ENCODE peak calls at places on chromosomes 12 and 14, in four cellular contexts. O, Z, U and S are unnamed samples.

GRCh38 chr12:110906088-110906487 is 14.3 kb downstream of the MYL2 start:
- DNase-seq in Z (no peak), O (no peak), U (no peak), S (no peak)

GRCh38 chr12:113961921-113962710 is 4.0 kb downstream of the RBM19 start:
- DNase-seq in U (no peak), O (no peak), Z (no peak), S (no peak)

GRCh38 chr14:75303415-75303814 is 24.8 kb downstream of the FOS start:
- DNase-seq in Z (peak), U (peak), O (peak), S (peak)

GRCh38 chr12:116962197-116962596 is 51.4 kb downstream of the FBXW8 start:
- DNase-seq in O (no peak), U (no peak), Z (no peak), S (no peak)

GRCh38 chr14:103382375-103382774 is 2.8 kb upstream of the MARK3 start:
- DNase-seq in Z (no peak), O (no peak), U (no peak), S (no peak)

GRCh38 chr14:32509632-32510187 is 180.6 kb downstream of the AKAP6 start:
- DNase-seq in Z (no peak), U (no peak), O (peak), S (no peak)

GRCh38 chr14:72420749-72421452 is 473.0 kb downstream of the DPF3 start:
- DNase-seq in O (peak), Z (peak), U (peak), S (peak)

GRCh38 chr14:26993541-26993940 is 395.7 kb upstream of the NOVA1 start:
- DNase-seq in U (no peak), Z (no peak), O (no peak), S (no peak)

GRCh38 chr12:69252033-69252432 is 12.7 kb downstream of the CPSF6 start:
- DNase-seq in Z (no peak), O (no peak), U (no peak), S (no peak)

GRCh38 chr12:78483767-78484315 is 380.7 kb upstream of the SYT1 start:
- DNase-seq in U (peak), Z (no peak), O (no peak), S (no peak)

GRCh38 chr14:36083317-36083716 is 93.2 kb downstream of the PTCSC3 start:
- DNase-seq in O (no peak), U (no peak), Z (no peak), S (no peak)

GRCh38 chr12:78530065-78530765 is 334.4 kb upstream of the SYT1 start:
- DNase-seq in Z (no peak), U (peak), O (no peak), S (no peak)

GRCh38 chr12:1279050-1279449 is 288.0 kb downstream of the ERC1 start:
- DNase-seq in Z (no peak), O (no peak), U (no peak), S (no peak)

GRCh38 chr14:33280646-33281045 is 342.0 kb downstream of the NPAS3 start:
- DNase-seq in U (no peak), Z (no peak), O (peak), S (no peak)

GRCh38 chr12:106288134-106288509 is 14.4 kb upstream of the TCP11L2 start:
- DNase-seq in U (no peak), Z (no peak), O (no peak), S (no peak)

GRCh38 chr12:54306925-54307731 is 6.3 kb upstream of the NFE2 start:
- DNase-seq in Z (no peak), U (peak), O (no peak), S (no peak)